ENCODE peak calls at places on chromosome 6, in seven cellular contexts. K is M059J; S is kidney; X is stimulated activated CD8-positive, alpha-beta memory T cell treated with anti-CD3 and anti-CD28 coated beads, Interleukin-2, amount 100 ng/mL, for 1 hour; V is NCI-H510A treated with DMSO at 0.1 percent for 48 hours; P is stimulated activated naive CD8-positive, alpha-beta T cell treated with anti-CD3 and anti-CD28 coated beads, Interleukin-15, Interleukin-2, amounts not matched to agents 100 U/mL and 50 U/mL, for 24 hours; C is GDM1. G is an unnamed sample.

GRCh38 chr6:71533939-71534379 is 245.3 kb downstream of the OGFRL1 start:
- DNase-seq in S (no peak), C (no peak), V (peak), P (no peak), X (no peak), K (peak), G (no peak)

GRCh38 chr6:109513571-109514071 is 30.6 kb upstream of the ZBTB24 start:
- DNase-seq in P (no peak), S (no peak), X (no peak), K (peak), C (no peak), V (no peak), G (no peak)

GRCh38 chr6:22036267-22036666 is 260.6 kb downstream of the PRL start:
- DNase-seq in V (no peak), P (no peak), C (no peak), X (no peak), S (peak), K (peak), G (peak)

GRCh38 chr6:53309059-53309896 is 39.5 kb downstream of the ELOVL5 start:
- DNase-seq in K (no peak), S (no peak), V (peak), C (no peak), P (no peak), X (no peak), G (peak)

GRCh38 chr6:106702451-106703110 is 73.2 kb downstream of the QRSL1 start:
- DNase-seq in P (no peak), C (no peak), X (no peak), S (no peak), K (no peak), V (peak), G (peak)

GRCh38 chr6:36599791-36600209 is 5.6 kb downstream of the SRSF3 start:
- DNase-seq in P (peak), V (no peak), C (no peak), X (no peak), K (no peak), S (no peak), G (no peak)

GRCh38 chr6:148883270-148883669 is 136.4 kb downstream of the UST start:
- DNase-seq in P (no peak), X (no peak), C (no peak), K (peak), V (no peak), S (no peak), G (no peak)

GRCh38 chr6:145367149-145367548 is 368.2 kb downstream of the EPM2A start:
- DNase-seq in S (no peak), V (no peak), K (no peak), X (no peak), C (no peak), P (no peak), G (no peak)

GRCh38 chr6:30500421-30501069 is 11.2 kb downstream of the HLA-E start:
- DNase-seq in V (no peak), C (peak), K (peak), S (no peak), P (no peak), X (no peak), G (no peak)

GRCh38 chr6:6738922-6739717 is 150.6 kb downstream of the LY86 start:
- DNase-seq in P (no peak), X (no peak), S (no peak), K (no peak), V (no peak), C (no peak), G (no peak)